ENCODE peak calls at places on chromosomes 2 and 18, in six cellular contexts. U, X, M, B, C and I are unnamed samples.

GRCh38 chr2:159615187-159615935 is 987 bp downstream of the BAZ2B start:
- DNase-seq in U (peak; percentile 94), X (peak; percentile 59), M (peak; percentile 94), B (peak; percentile 90), C (peak; percentile 94), I (no peak)

GRCh38 chr2:108938069-108938710 is 50.8 kb downstream of the EDAR start:
- DNase-seq in U (no peak), X (no peak), M (no peak), B (no peak), C (no peak), I (no peak)

GRCh38 chr2:227783404-227784138 is 30.1 kb upstream of the CCL20 start:
- DNase-seq in U (no peak), X (no peak), M (no peak), B (no peak), C (no peak), I (no peak)

GRCh38 chr18:36579311-36579710 is 249.5 kb downstream of the TPGS2 start:
- DNase-seq in U (no peak), X (no peak), M (no peak), B (no peak), C (no peak), I (no peak)

GRCh38 chr2:121132054-121132453 is 152.9 kb downstream of the TFCP2L1 start:
- DNase-seq in U (no peak), X (no peak), M (no peak), B (no peak), C (no peak), I (no peak)

GRCh38 chr18:48002933-48003365 is 72.5 kb upstream of the SMAD2 start:
- DNase-seq in U (peak; percentile 65), X (no peak), M (peak; percentile 66), B (peak; percentile 80), C (no peak), I (no peak)

GRCh38 chr18:53790817-53791216 is 433.7 kb downstream of the MBD2 start:
- DNase-seq in U (no peak), X (no peak), M (no peak), B (no peak), C (no peak), I (no peak)

GRCh38 chr18:63253428-63254372 is 65.9 kb downstream of the BCL2 start:
- DNase-seq in U (no peak), X (no peak), M (no peak), B (no peak), C (no peak), I (no peak)

GRCh38 chr2:174748948-174749347 is 15.3 kb downstream of the CHRNA1 start:
- DNase-seq in U (no peak), X (peak; percentile 82), M (peak; percentile 49), B (peak; percentile 85), C (peak; percentile 35), I (peak; percentile 74)

GRCh38 chr2:64325477-64325851 is 128.5 kb upstream of the LGALSL start:
- DNase-seq in U (no peak), X (peak; percentile 73), M (no peak), B (no peak), C (no peak), I (no peak)

DNA sequence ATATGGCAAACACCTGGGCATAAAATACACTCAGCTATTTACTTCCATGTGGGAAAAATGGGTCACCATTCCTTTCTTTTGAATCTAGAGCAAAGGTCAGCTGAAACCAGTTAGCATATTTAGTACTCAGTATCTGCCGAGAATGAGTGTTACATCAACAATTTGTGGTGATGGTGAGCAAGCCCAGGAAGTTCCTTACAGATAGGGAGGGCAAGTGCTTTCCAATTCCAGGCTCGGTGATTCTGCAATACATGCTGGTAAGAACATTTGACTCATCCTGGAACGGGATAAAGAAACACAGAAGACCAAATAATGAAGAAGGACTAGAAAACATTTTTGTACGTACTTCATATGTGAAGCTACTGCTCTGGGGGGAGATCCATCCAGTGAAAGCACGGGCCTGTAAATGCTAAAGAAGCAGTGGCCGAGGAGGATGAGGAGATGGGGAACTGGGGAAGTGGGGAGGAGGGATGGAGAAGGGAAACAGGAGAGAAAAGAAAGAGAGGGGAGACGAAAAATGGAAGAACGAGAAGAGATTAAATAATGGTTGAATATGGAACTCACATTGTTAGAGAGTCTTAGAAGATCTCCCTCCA is 251.9 kb downstream of the TTC32 start:
- DNase-seq in U (no peak), X (no peak), M (no peak), B (no peak), C (no peak), I (no peak)
- H3K4me3 ChIP-seq in U (no peak overlapping the region), X (no peak overlapping the region), M (no peak overlapping the region), B (no peak overlapping the region), C (no peak overlapping the region), I (no peak overlapping the region)

DNA sequence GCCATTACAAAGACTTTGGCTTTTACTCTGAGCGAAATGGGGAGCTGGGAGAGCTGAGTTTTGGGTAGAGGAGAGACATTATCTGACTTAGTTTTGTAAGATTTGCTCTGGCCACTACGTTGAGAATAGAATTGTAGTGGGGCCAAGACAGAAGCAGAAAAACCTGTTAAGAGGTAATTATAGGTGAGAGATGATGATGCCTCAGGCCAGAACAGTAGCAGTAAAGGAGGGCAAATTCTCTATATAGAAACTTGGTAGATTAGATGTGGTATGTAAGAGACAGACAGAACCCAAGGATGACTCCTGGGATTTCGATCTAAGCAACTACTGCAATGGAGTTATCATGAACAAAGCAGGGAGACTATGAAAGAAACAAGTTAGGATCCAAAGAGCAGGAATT is 17.4 kb upstream of the CREB1 start:
- DNase-seq in U (no peak), X (no peak), M (no peak), B (no peak), C (no peak), I (no peak)
- H3K4me1 ChIP-seq in U (no peaks in the 10 kb centered on the region), X (no peaks in the 10 kb centered on the region), M (no peaks in the 10 kb centered on the region), B (no peaks in the 10 kb centered on the region), C (no peaks in the 10 kb centered on the region), I (no peaks in the 10 kb centered on the region)

GRCh38 chr2:105625632-105626031 is 119.1 kb upstream of the NCK2 start:
- DNase-seq in U (no peak), X (no peak), M (no peak), B (no peak), C (no peak), I (no peak)
- H3K27ac ChIP-seq in U (no peak overlapping the region), X (no peak overlapping the region), M (no peak overlapping the region), B (no peak overlapping the region), C (no peak overlapping the region), I (no peak overlapping the region)

DNA sequence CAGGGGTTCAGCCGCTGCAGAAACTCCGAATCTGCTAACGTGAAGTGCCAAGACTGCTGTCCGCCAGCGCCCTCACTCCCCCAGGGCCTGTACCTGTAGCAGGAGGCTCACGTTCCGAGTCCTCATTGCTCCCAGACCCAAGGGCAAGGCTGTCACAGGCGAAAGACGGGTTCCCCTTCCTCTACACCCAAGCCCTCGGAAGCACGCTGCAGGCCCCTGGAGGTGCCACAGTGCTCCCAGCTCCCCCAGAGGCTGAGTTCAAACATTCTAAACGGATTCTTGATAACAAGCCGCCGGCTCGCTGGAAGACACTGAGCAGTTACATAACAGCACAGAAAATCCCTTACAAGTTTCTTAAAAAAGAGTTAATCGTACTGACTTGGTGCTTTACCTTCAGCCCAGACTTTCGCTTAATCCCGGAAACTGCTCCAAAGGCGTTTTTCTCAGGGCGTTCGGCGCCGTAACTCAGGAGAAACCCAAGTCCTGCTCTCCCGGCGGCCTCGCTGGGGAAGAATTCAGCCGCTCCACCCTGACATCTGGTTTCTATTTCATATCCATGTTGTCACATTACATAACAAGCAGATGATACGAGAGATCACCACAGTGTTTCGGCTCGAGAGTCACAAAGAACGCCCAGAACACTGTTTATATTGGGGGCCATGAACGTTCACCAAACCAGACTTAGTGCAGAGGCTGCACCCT is 92.0 kb downstream of the HDAC4 start:
- DNase-seq in U (no peak), X (no peak), M (no peak), B (peak; percentile 50), C (no peak), I (no peak)
- H3K4me3 ChIP-seq in U (peak overlapping the region; percentile 40), X (no peak overlapping the region), M (peak overlapping the region; percentile 0), B (peak overlapping the region; percentile 42), C (peak overlapping the region; percentile 21), I (no peak overlapping the region)

GRCh38 chr2:222909276-222909675 is 48.4 kb downstream of the ACSL3 start:
- DNase-seq in U (no peak), X (no peak), M (no peak), B (no peak), C (no peak), I (no peak)
- H3K4me1 ChIP-seq in U (peaks cover 39% of the 10 kb centered on the region), X (peaks cover 94% of the 10 kb centered on the region), M (no peaks in the 10 kb centered on the region), B (no peaks in the 10 kb centered on the region), C (peaks cover under 1% of the 10 kb centered on the region), I (peaks cover 5% of the 10 kb centered on the region)

GRCh38 chr2:172248381-172249173 is 145.9 kb upstream of the DLX2 start:
- DNase-seq in U (no peak), X (no peak), M (no peak), B (no peak), C (no peak), I (no peak)
- H3K27ac ChIP-seq in U (no peak overlapping the region), X (no peak overlapping the region), M (no peak overlapping the region), B (no peak overlapping the region), C (no peak overlapping the region), I (no peak overlapping the region)

DNA sequence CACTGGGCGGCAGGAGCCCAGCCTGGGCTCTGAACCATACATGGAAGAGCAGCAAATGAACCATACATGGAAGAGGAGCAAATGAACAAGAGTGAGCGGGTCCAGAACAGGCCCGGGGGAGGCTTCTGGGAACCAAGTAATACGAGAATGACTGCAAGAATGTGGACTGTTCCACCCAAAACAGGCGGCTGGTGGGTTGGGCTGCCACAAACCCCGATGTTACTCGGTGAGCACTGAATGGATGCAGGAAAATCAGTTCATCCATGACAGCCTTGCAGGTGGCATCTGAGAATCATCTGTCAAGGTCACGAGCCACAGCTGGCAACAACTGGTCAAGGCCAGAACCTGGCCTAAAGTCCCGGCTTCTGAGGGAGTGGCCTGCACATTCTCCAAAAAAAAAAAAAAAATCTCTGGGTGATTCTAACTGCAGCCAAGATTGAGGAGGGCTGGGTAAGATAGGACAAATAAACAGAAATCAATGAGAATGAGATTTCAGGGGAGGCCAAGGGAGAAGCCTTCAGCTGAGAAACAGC is 106.1 kb downstream of the ZNF516 start:
- DNase-seq in U (no peak), X (no peak), M (no peak), B (peak; percentile 42), C (no peak), I (no peak)
- H3K4me3 ChIP-seq in U (no peak overlapping the region), X (no peak overlapping the region), M (no peak overlapping the region), B (no peak overlapping the region), C (no peak overlapping the region), I (no peak overlapping the region)

GRCh38 chr2:112160591-112161250 is 22.5 kb downstream of the FBLN7 start:
- DNase-seq in U (no peak), X (no peak), M (no peak), B (peak; percentile 3), C (no peak), I (no peak)
- H3K4me1 ChIP-seq in U (peaks cover 4% of the 10 kb centered on the region), X (no peaks in the 10 kb centered on the region), M (no peaks in the 10 kb centered on the region), B (no peaks in the 10 kb centered on the region), C (no peaks in the 10 kb centered on the region), I (peaks cover 11% of the 10 kb centered on the region)